ENCODE peak calls at places on chromosomes 16 and 17, in six cellular contexts. U, T, Y, G, A and I are unnamed samples.

GRCh38 chr17:3960764-3961163 is 3.5 kb downstream of the ATP2A3 start:
- DNase-seq in U (no peak), Y (no peak), G (no peak), T (no peak), A (no peak), I (no peak)

GRCh38 chr16:9682320-9682719 is 499.9 kb downstream of the GRIN2A start:
- DNase-seq in Y (no peak), U (no peak), G (no peak), A (no peak), T (no peak), I (no peak)

GRCh38 chr17:78777886-78778285 is 4.2 kb downstream of the CYTH1 start:
- DNase-seq in A (peak), Y (no peak), G (no peak), T (no peak), U (no peak), I (no peak)

GRCh38 chr17:17420035-17420434 is 56.8 kb upstream of the MED9 start:
- DNase-seq in A (no peak), T (no peak), U (no peak), Y (no peak), G (peak), I (no peak)

GRCh38 chr17:38430316-38430715 is 2.1 kb downstream of the ARHGAP23 start:
- DNase-seq in Y (no peak), U (no peak), G (no peak), A (no peak), T (no peak), I (no peak)

GRCh38 chr17:909642-910323 is 69.8 kb downstream of the NXN start:
- DNase-seq in U (no peak), G (peak), A (no peak), T (no peak), Y (no peak), I (no peak)

GRCh38 chr16:59574296-59574695 is 840.2 kb upstream of the GOT2 start:
- DNase-seq in U (no peak), A (no peak), T (peak), G (no peak), Y (no peak), I (no peak)

GRCh38 chr16:86676216-86676800 is 98.0 kb downstream of the FOXL1 start:
- DNase-seq in G (no peak), Y (no peak), A (no peak), T (peak), U (no peak), I (no peak)

GRCh38 chr17:82644148-82644547 is 4.1 kb downstream of the WDR45B start:
- DNase-seq in T (no peak), Y (no peak), A (no peak), G (no peak), U (no peak), I (no peak)

GRCh38 chr17:66952031-66952524 is 12.4 kb upstream of the CACNG4 start:
- DNase-seq in Y (peak), U (no peak), G (peak), A (peak), T (peak), I (no peak)

GRCh38 chr16:57865746-57866528 is 63.6 kb upstream of the KIFC3 start:
- DNase-seq in U (no peak), Y (no peak), A (no peak), G (no peak), T (no peak), I (no peak)

GRCh38 chr17:78723001-78723796 is 58.9 kb downstream of the CYTH1 start:
- DNase-seq in A (no peak), Y (peak), T (no peak), G (peak), U (no peak), I (no peak)

GRCh38 chr17:42347198-42347597 is 41.0 kb downstream of the STAT3 start:
- DNase-seq in G (no peak), U (no peak), Y (no peak), T (peak), A (no peak), I (no peak)

GRCh38 chr17:29131814-29132682 is 48.1 kb downstream of the MYO18A start:
- DNase-seq in U (no peak), Y (no peak), G (no peak), T (no peak), A (peak), I (no peak)

GRCh38 chr16:84585886-84586285 is 32.0 kb downstream of the COTL1 start:
- DNase-seq in A (no peak), T (peak), G (peak), Y (no peak), U (no peak), I (peak)

GRCh38 chr17:17934796-17935195 is 37.4 kb downstream of the TOM1L2 start:
- DNase-seq in U (no peak), A (no peak), Y (no peak), G (no peak), T (no peak), I (no peak)

GRCh38 chr16:83615553-83615952 is 192.2 kb upstream of the HSBP1 start:
- DNase-seq in G (no peak), A (no peak), U (no peak), Y (no peak), T (no peak), I (no peak)

GRCh38 chr17:77501101-77501566 is 360.4 kb downstream of the SEC14L1 start:
- DNase-seq in Y (no peak), U (peak), A (no peak), G (peak), T (peak), I (no peak)

GRCh38 chr17:18002171-18002570 is 29.5 kb downstream of the DRC3 start:
- DNase-seq in A (no peak), Y (no peak), U (no peak), T (no peak), G (no peak), I (no peak)

GRCh38 chr17:62750502-62751349 is 57.4 kb downstream of the MARCHF10 start:
- DNase-seq in G (no peak), U (no peak), Y (no peak), A (no peak), T (no peak), I (no peak)

GRCh38 chr17:74192950-74193781 is 10.3 kb upstream of the RPL38 start:
- DNase-seq in Y (no peak), G (peak), T (peak), A (peak), U (no peak), I (no peak)

GRCh38 chr17:44198721-44199552 is 747 bp downstream of the ATXN7L3 start:
- DNase-seq in A (peak), U (peak), T (peak), Y (peak), G (peak), I (peak)

GRCh38 chr17:72953621-72954020 is 138.9 kb downstream of the SLC39A11 start:
- DNase-seq in Y (no peak), U (no peak), T (no peak), A (no peak), G (no peak), I (no peak)

GRCh38 chr16:12522334-12522733 is 281.4 kb downstream of the CPPED1 start:
- DNase-seq in A (no peak), Y (no peak), U (no peak), G (no peak), T (no peak), I (no peak)

GRCh38 chr16:19283637-19284036 is 1.9 kb upstream of the CLEC19A start:
- DNase-seq in U (no peak), A (no peak), G (no peak), T (peak), Y (no peak), I (no peak)

GRCh38 chr17:47692137-47692894 is 1.6 kb upstream of the TBKBP1 start:
- DNase-seq in G (no peak), Y (no peak), T (no peak), A (no peak), U (no peak), I (peak)

GRCh38 chr16:69435977-69436729 is 11.7 kb downstream of the CYB5B start:
- DNase-seq in U (no peak), A (no peak), T (no peak), Y (no peak), G (no peak), I (no peak)

GRCh38 chr17:74361613-74362391 is at the start of gene BTBD17:
- DNase-seq in G (peak), A (peak), T (peak), Y (peak), U (peak), I (peak)

GRCh38 chr17:15311996-15312395 is 29.4 kb downstream of the TEKT3 start:
- DNase-seq in T (no peak), G (no peak), A (no peak), U (no peak), Y (no peak), I (no peak)

GRCh38 chr16:83951544-83951943 is 1.5 kb upstream of the OSGIN1 start:
- DNase-seq in G (no peak), A (no peak), T (no peak), Y (no peak), U (no peak), I (no peak)

GRCh38 chr17:82440377-82440981 is 10.1 kb downstream of the CYBC1 start:
- DNase-seq in G (no peak), A (no peak), T (no peak), Y (no peak), U (no peak), I (peak)

GRCh38 chr16:12646490-12647274 is 157.0 kb downstream of the CPPED1 start:
- DNase-seq in Y (no peak), G (no peak), T (peak), A (no peak), U (no peak), I (peak)

GRCh38 chr17:77354721-77355455 is 214.1 kb downstream of the SEC14L1 start:
- DNase-seq in G (peak), U (peak), A (peak), Y (peak), T (peak), I (peak)

GRCh38 chr17:4520060-4520880 is 21.6 kb downstream of the SPNS2 start:
- DNase-seq in U (no peak), T (no peak), A (no peak), G (no peak), Y (no peak), I (no peak)

GRCh38 chr17:65261682-65262636 is 124.8 kb downstream of the RGS9 start:
- DNase-seq in G (no peak), U (no peak), T (no peak), Y (no peak), A (no peak), I (no peak)

GRCh38 chr16:87086156-87086555 is 231.0 kb downstream of the C16orf95 start:
- DNase-seq in U (no peak), A (no peak), G (no peak), T (no peak), Y (no peak), I (no peak)

GRCh38 chr17:66345264-66345663 is 42.9 kb downstream of the PRKCA start:
- DNase-seq in G (no peak), Y (no peak), A (no peak), U (no peak), T (no peak), I (no peak)

GRCh38 chr16:77700846-77701245 is 21.5 kb upstream of the NUDT7 start:
- DNase-seq in U (no peak), A (no peak), G (no peak), T (no peak), Y (no peak), I (no peak)

GRCh38 chr17:69997332-69997731 is 77.7 kb upstream of the KCNJ16 start:
- DNase-seq in U (no peak), G (no peak), T (peak), Y (no peak), A (no peak), I (no peak)

DNA sequence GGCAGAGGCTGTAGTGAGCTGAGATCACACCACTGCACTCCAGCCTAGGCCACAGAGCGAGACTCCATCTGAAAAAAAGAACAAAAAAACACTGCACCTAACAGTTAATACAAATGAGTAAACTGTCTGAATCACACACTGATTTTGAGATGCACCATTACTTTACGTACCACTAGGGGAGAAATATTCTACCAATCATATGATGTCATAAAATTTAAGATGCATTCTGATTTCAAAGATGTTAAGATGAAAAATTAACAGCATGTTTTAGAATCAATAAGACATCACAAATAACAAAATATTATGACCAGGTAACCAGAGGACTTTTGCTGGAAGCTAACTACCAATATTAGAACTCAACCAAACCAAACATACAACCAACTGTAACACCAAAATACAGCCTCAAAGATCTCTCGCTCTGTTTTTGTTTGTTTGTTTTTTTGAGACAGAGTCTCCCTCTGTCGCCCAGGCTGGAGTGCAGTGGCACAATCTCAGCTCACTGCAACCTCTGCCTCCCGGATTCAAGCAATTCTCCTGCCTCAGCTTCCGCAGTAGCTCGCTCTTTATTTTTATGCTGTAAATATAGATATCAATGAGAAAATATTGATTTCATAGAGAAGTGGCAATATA is 31.6 kb downstream of the GLG1 start:
- DNase-seq in G (no peak), U (no peak), Y (no peak), A (no peak), T (no peak), I (no peak)
- TF ChIP-seq CTCF in G (no peak), U (no peak), Y (no peak), A (no peak), T (no peak), I (no peak)

DNA sequence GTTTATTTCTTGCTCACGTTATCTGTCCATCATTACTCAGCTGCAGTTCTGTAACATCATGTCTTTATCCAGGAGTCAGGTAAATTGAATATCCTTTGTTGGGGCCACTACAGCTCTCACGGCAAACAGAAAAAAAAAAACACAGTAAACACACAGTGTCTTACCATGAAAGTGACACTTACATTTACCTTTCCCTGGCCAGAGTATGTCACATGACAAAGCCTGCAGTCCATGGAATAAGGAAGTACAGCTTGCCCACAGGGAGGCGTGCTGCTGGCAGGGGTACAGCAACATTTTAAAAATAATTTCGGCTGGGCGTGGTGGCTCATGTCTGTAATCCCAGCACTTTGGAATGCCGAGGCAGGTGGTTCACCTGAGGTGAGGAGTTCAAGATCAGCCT is 85.7 kb upstream of the HS3ST4 start:
- DNase-seq in Y (no peak), T (no peak), A (no peak), U (no peak), G (no peak), I (no peak)
- TF ChIP-seq CTCF in Y (no peak), T (no peak), A (no peak), U (no peak), G (no peak), I (no peak)

DNA sequence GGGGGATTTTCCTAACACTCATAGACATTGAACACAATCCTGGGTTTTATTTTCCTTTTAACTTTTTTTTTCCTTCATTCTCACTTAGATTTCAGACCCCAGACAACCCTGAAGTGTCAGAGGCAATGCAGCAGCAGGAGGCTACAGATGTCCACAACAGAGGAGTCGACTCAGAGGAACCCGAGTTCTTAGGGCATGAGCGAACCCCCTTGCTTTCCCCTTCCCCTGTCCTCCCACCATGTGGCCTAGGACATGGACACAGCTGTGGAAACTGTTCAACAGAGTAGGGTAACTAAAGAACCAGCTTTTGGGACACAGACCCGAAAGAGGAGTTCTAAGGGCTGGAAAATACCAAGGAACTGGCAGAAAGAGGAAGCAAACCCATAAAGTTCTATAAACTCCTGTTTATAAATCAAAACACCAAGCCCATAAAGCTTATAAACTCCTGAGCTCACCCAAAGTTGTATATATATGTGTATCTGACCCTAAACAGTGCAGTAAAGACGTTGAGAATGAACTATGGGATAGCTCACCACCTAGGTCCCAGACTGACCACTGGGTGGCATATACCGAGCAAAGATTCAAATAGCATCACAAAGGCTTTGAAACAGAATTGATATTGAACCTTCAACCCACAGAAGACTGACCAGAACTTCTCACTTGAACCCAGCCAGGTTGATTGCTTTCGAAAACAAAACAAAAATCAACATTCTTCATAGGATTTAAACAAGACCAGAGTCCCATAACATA is 33.9 kb downstream of the CMTM4 start:
- DNase-seq in T (peak), Y (no peak), A (no peak), U (no peak), G (no peak), I (peak)
- TF ChIP-seq CTCF in T (peak), Y (no peak), A (no peak), U (no peak), G (peak), I (peak)

GRCh38 chr16:67336646-67337045 is 10.0 kb downstream of the LRRC36 start:
- DNase-seq in U (no peak), T (no peak), Y (no peak), G (no peak), A (no peak), I (no peak)

GRCh38 chr16:67336111-67336510 is 9.5 kb downstream of the LRRC36 start:
- DNase-seq in Y (no peak), U (no peak), T (peak), G (no peak), A (no peak), I (no peak)

GRCh38 chr16:67341250-67341649 is 14.6 kb downstream of the LRRC36 start:
- DNase-seq in Y (no peak), G (no peak), A (no peak), U (no peak), T (no peak), I (no peak)

GRCh38 chr16:67342616-67343015 is 16.0 kb downstream of the LRRC36 start:
- DNase-seq in Y (no peak), U (no peak), G (no peak), T (no peak), A (no peak), I (no peak)

DNA sequence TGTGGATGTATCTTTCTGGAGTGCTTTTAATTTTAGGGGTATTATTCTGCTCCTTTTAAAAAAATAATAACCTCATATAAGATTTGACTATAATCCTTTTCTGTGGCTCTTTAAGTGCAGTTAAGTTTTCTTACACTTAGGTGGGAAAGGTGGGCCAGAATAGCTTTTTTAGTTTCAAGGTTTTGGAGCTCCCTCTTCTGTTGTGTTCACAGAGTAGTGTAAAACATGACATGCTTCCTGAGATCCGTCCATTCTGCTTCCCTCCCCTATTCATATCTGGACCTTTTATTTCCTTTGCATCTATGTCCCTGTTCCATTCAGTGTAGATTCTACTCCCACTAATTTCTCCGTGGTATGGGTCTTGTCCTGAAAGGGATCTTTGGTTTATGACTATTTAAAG is 12.8 kb downstream of the LRRC36 start:
- DNase-seq in Y (no peak), T (peak), G (no peak), U (no peak), A (no peak), I (peak)
- TF ChIP-seq CTCF in Y (no peak), T (peak), G (no peak), U (no peak), A (no peak), I (no peak)

GRCh38 chr16:3017806-3018506 is at the start of gene CLDN6:
- DNase-seq in Y (peak), G (no peak), T (no peak), U (no peak), A (no peak), I (no peak)
- TF ChIP-seq CTCF in Y (peak), G (peak), T (no peak), U (no peak), A (no peak), I (peak)

GRCh38 chr16:5502467-5502869 is 404.9 kb upstream of the EEF2KMT start:
- DNase-seq in T (peak), G (no peak), A (no peak), Y (peak), U (no peak), I (no peak)
- TF ChIP-seq CTCF in T (peak), G (no peak), A (no peak), Y (peak), U (no peak), I (peak)

DNA sequence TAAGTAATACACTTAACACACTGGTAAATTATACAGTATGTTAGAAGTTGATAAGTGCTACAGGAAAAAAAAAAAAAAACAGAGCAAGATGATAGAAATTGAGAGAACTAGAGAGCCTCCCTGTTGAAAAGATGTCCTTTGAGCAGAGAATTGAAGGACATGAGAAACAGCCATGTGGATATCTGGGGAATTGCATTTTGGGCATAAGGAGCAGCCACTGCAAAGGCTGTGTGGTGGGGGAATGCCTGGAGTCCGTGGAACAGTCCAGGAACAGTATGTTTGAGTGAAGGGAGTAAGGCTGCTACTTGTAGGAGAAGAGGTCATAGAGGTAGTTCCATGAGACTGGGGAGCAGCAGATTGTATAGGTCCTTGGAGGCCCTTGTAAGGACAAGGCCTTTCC is 178.4 kb downstream of the FTO start:
- DNase-seq in A (no peak), T (peak), U (no peak), Y (no peak), G (no peak), I (no peak)
- TF ChIP-seq CTCF in A (no peak), T (no peak), U (no peak), Y (no peak), G (no peak), I (no peak)

GRCh38 chr17:81189670-81190530 is 23.9 kb upstream of the AATK start:
- DNase-seq in A (no peak), Y (no peak), T (peak), U (no peak), G (no peak), I (no peak)
- TF ChIP-seq CTCF in A (no peak), Y (no peak), T (peak), U (no peak), G (no peak), I (no peak)